ENCODE peak calls at places on chromosome 15, in nine cellular contexts. Y is lower lobe of right lung, S is pancreas, U is B cell, P is fibroblast of pulmonary artery, A is fibroblast of lung, T is esophagus squamous epithelium, V is GM20000, B is choroid plexus epithelial cell. Q is an unnamed sample.

GRCh38 chr15:48402778-48403177 is 71.5 kb downstream of the DUT start:
- DNase-seq in Y (no peak), S (no peak), U (no peak), P (peak), A (no peak), T (no peak), V (no peak), B (no peak), Q (no peak)

GRCh38 chr15:61421470-61421869 is 192.4 kb upstream of the RORA start:
- DNase-seq in Y (no peak), S (no peak), U (no peak), P (no peak), A (no peak), T (no peak), V (no peak), B (no peak), Q (no peak)

GRCh38 chr15:68798695-68799094 is 22.0 kb downstream of the ANP32A start:
- DNase-seq in Y (no peak), S (no peak), U (no peak), P (no peak), A (no peak), T (no peak), V (no peak), B (no peak), Q (no peak)

GRCh38 chr15:33860749-33861148 is 107.5 kb upstream of the CHRM5 start:
- DNase-seq in Y (no peak), S (no peak), U (no peak), P (peak), A (peak), T (no peak), V (no peak), B (peak), Q (no peak)

GRCh38 chr15:76795217-76795616 is 109.9 kb downstream of the SCAPER start:
- DNase-seq in Y (no peak), S (no peak), U (no peak), P (no peak), A (no peak), T (no peak), V (no peak), B (no peak), Q (no peak)

GRCh38 chr15:41544650-41545015 is 576 bp upstream of the RPAP1 start:
- DNase-seq in Y (peak), S (no peak), U (no peak), P (no peak), A (no peak), T (no peak), V (no peak), B (no peak), Q (no peak)

GRCh38 chr15:61654004-61654740 is 406.1 kb downstream of the VPS13C start:
- DNase-seq in Y (no peak), S (no peak), U (no peak), P (no peak), A (no peak), T (no peak), V (no peak), B (no peak), Q (no peak)

GRCh38 chr15:85525755-85526154 is 145.4 kb downstream of the AKAP13 start:
- DNase-seq in Y (no peak), S (no peak), U (no peak), P (no peak), A (no peak), T (no peak), V (no peak), B (no peak), Q (no peak)

GRCh38 chr15:34914316-34914715 is 55.2 kb downstream of the AQR start:
- DNase-seq in Y (no peak), S (no peak), U (no peak), P (no peak), A (no peak), T (no peak), V (no peak), B (no peak), Q (no peak)

GRCh38 chr15:37873336-37873735 is 61.1 kb upstream of the TMCO5A start:
- DNase-seq in Y (no peak), S (no peak), U (no peak), P (peak), A (peak), T (no peak), V (no peak), B (peak), Q (no peak)

GRCh38 chr15:98689431-98689861 is 41.1 kb downstream of the IGF1R start:
- DNase-seq in Y (no peak), S (no peak), U (no peak), P (peak), A (peak), T (no peak), V (no peak), B (peak), Q (no peak)

GRCh38 chr15:83992356-83993031 is 243.1 kb upstream of the GOLGA6L4 start:
- DNase-seq in Y (no peak), S (no peak), U (no peak), P (no peak), A (no peak), T (no peak), V (peak), B (no peak), Q (no peak)

GRCh38 chr15:64681424-64682024 is 93.9 kb downstream of the RBPMS2 start:
- DNase-seq in Y (no peak), S (no peak), U (no peak), P (peak), A (peak), T (no peak), V (peak), B (peak), Q (peak)

GRCh38 chr15:60076582-60077263 is 72.6 kb downstream of the FOXB1 start:
- DNase-seq in Y (no peak), S (no peak), U (no peak), P (no peak), A (no peak), T (no peak), V (no peak), B (no peak), Q (no peak)

GRCh38 chr15:63200464-63201242 is 11.2 kb downstream of the RAB8B start:
- DNase-seq in Y (no peak), S (no peak), U (no peak), P (no peak), A (no peak), T (no peak), V (no peak), B (no peak), Q (no peak)

GRCh38 chr15:63198752-63199250 is 9.4 kb downstream of the RAB8B start:
- DNase-seq in Y (no peak), S (no peak), U (no peak), P (peak), A (peak), T (no peak), V (no peak), B (peak), Q (no peak)

GRCh38 chr15:63203451-63204090 is 14.2 kb downstream of the RAB8B start:
- DNase-seq in Y (no peak), S (no peak), U (peak), P (no peak), A (no peak), T (no peak), V (no peak), B (peak), Q (no peak)

GRCh38 chr15:63198315-63198714 is 8.9 kb downstream of the RAB8B start:
- DNase-seq in Y (no peak), S (no peak), U (no peak), P (peak), A (peak), T (no peak), V (no peak), B (peak), Q (no peak)

DNA sequence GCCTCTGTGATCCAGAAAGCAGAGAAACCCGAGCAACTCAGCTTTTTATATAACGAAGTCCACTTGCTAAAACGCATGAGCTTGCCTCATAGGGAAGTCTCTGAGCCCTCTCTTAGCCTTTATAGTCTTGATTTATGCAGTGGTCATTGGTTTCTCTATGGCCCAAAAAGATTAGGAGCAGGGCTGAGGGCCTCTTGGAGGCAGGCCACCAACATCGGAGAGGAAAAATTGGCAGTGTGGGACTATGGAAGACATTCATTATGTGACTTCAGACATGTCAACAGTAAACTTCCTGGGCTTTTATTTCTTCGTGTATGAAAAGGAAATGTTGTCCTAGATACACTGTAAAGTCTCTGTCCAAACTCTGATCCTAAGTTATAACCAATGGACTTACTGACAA is 13.5 kb downstream of the RAB8B start:
- DNase-seq in Y (no peak), S (no peak), U (no peak), P (no peak), A (no peak), T (no peak), V (no peak), B (no peak), Q (no peak)
- TF ChIP-seq CTCF in Y (no peak), S (no peak), U (no peak), P (no peak), A (no peak), T (no peak), V (no peak), B (no peak), Q (no peak)

GRCh38 chr15:39714251-39714650 is 68.4 kb downstream of the FSIP1 start:
- DNase-seq in Y (no peak), S (no peak), U (no peak), P (no peak), A (no peak), T (no peak), V (no peak), B (no peak), Q (no peak)
- TF ChIP-seq CTCF in Y (no peak), S (no peak), U (no peak), P (no peak), A (no peak), T (no peak), V (no peak), B (no peak), Q (no peak)

DNA sequence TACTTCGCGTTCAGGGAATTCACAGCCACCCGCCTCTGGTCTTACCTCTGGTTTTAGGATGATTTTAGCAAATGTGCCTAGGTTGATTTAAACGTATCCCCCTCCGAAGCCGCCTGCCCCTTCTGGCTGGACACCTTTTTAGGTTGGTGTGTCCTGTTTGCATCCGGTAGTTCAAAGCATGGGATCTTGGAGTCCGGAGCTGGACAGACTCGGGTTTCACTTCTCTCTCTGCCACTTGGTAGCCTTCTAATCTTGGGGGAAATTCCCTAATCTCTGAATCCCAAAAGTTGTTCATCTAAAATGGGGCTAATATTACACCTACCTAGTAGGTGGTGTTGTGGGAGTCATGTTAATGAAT is 712 bp downstream of the FANCI start:
- DNase-seq in Y (no peak), S (no peak), U (no peak), P (no peak), A (no peak), T (no peak), V (no peak), B (peak), Q (no peak)
- TF ChIP-seq CTCF in Y (no peak), S (no peak), U (no peak), P (no peak), A (no peak), T (no peak), V (no peak), B (no peak), Q (no peak)

GRCh38 chr15:92226020-92226612 is 167.6 kb upstream of the ST8SIA2 start:
- DNase-seq in Y (no peak), S (no peak), U (no peak), P (peak), A (no peak), T (no peak), V (peak), B (no peak), Q (no peak)
- TF ChIP-seq CTCF in Y (peak), S (peak), U (no peak), P (peak), A (peak), T (peak), V (peak), B (no peak), Q (peak)

GRCh38 chr15:66008920-66009572 is 139.8 kb downstream of the RAB11A start:
- DNase-seq in Y (no peak), S (no peak), U (no peak), P (no peak), A (no peak), T (no peak), V (no peak), B (no peak), Q (no peak)

GRCh38 chr15:66006986-66007385 is 137.7 kb downstream of the RAB11A start:
- DNase-seq in Y (no peak), S (no peak), U (no peak), P (peak), A (no peak), T (no peak), V (no peak), B (peak), Q (no peak)

GRCh38 chr15:66004618-66005262 is 135.4 kb downstream of the RAB11A start:
- DNase-seq in Y (no peak), S (no peak), U (no peak), P (peak), A (peak), T (no peak), V (peak), B (peak), Q (peak)

DNA sequence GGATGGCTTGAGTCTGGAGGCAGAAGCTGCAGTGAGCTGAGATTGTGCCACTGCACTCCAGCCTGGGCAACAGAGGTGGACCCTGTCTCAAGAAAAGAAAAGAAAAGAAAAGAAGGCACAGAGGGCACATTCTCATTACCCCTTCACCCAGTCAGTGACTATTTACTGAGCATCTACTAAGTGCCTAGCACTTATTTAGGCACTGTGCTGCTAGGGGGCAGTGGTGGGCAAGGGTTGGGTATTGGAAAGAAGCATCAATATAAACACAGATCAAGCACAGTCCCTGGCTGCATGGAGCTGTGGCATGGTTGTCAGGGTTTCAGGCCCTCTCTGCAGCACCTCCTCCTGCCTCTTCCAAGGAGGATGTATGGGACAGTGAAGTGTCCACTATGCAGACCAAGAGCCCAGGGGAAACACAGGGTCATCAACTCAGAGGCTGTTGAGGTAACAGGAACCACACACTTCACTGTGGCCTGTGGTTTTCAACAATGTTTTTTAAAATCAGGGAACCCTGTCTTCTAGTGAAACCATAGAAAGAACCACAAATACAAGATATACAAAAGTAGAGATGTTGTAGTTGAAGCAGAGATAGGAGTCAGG is 138.5 kb downstream of the RAB11A start:
- DNase-seq in Y (no peak), S (no peak), U (no peak), P (no peak), A (no peak), T (no peak), V (no peak), B (no peak), Q (no peak)
- TF ChIP-seq CTCF in Y (no peak), S (no peak), U (no peak), P (no peak), A (no peak), T (no peak), V (peak), B (no peak), Q (no peak)